ENCODE peak calls at places on chromosomes 2 and 18, in ten cellular contexts. W, L, B, Z, D, Q, Y, X, T and E are unnamed samples.

GRCh38 chr18:3498705-3499451 is 48.9 kb downstream of the TGIF1 start:
- DNase-seq in Z (no peak), X (no peak), T (no peak), L (peak; percentile 70), Q (no peak), Y (no peak), D (no peak), B (peak; percentile 58), W (no peak), E (no peak)

GRCh38 chr18:28059861-28060260 is 117.1 kb downstream of the CDH2 start:
- DNase-seq in W (no peak), L (no peak), Q (no peak), Y (no peak), D (no peak), X (no peak), Z (no peak), B (no peak), T (no peak), E (no peak)

GRCh38 chr2:216391401-216391800 is 19.1 kb upstream of the MARCHF4 start:
- DNase-seq in X (no peak), T (no peak), B (no peak), Q (no peak), W (no peak), L (no peak), Y (no peak), D (no peak), Z (no peak), E (peak; percentile 67)

GRCh38 chr2:38634684-38635083 is 31.2 kb upstream of the GALM start:
- DNase-seq in B (no peak), Z (no peak), Q (no peak), Y (no peak), T (no peak), W (no peak), D (peak; percentile 37), X (no peak), L (no peak), E (no peak)

GRCh38 chr2:213316001-213316735 is 31.9 kb downstream of the SPAG16 start:
- DNase-seq in Z (no peak), X (no peak), D (no peak), Q (no peak), B (peak; percentile 2), T (no peak), W (no peak), Y (no peak), L (no peak), E (peak; percentile 84)

GRCh38 chr2:218387369-218388194 is 5.5 kb downstream of the SLC11A1 start:
- DNase-seq in T (no peak), D (peak; percentile 20), Q (peak; percentile 72), X (no peak), L (peak; percentile 74), Y (no peak), Z (peak; percentile 44), W (no peak), B (no peak), E (peak; percentile 57)

GRCh38 chr2:170813611-170814550 is 2.8 kb upstream of the GAD1 start:
- DNase-seq in L (no peak), X (no peak), T (no peak), Q (peak; percentile 5), Z (no peak), B (peak; percentile 65), Y (peak; percentile 42), D (peak; percentile 38), W (no peak), E (peak; percentile 60)

GRCh38 chr18:79479114-79479760 is 83.5 kb downstream of the NFATC1 start:
- DNase-seq in B (no peak), L (no peak), T (no peak), Q (no peak), Y (no peak), W (no peak), Z (no peak), D (no peak), X (no peak), E (no peak)

GRCh38 chr2:163347982-163348842 is 387.6 kb downstream of the FIGN start:
- DNase-seq in L (peak; percentile 81), X (no peak), D (no peak), Z (no peak), Q (peak; percentile 87), W (peak; percentile 4), B (peak; percentile 45), Y (no peak), T (no peak), E (no peak)

GRCh38 chr2:138115664-138116063 is 151.4 kb downstream of the HNMT start:
- DNase-seq in W (no peak), T (no peak), Z (no peak), Q (no peak), B (no peak), D (no peak), Y (no peak), L (no peak), X (no peak), E (peak; percentile 52)